ENCODE peak calls at places on chromosomes 4 and X, in eight cellular contexts. O is OCI-LY7, V is GM23338, P is HCT116, K is GM23248, F is PC-9, R is SK-N-SH, H is hepatocyte. L is an unnamed sample. For H4K20me1 and H3K9me2, the result is how much of the 10 kb centered on the place peaks cover.

GRCh38 chr4:82741188-82741587 is 57.4 kb downstream of the SCD5 start:
- DNase-seq in K (no peak), V (no peak), O (no peak), F (no peak), R (no peak), P (no peak), H (no peak), L (no peak)

GRCh38 chr4:173121044-173121685 is 47.4 kb upstream of the GALNT7 start:
- DNase-seq in H (peak), K (peak), O (peak), P (no peak), V (peak), F (peak), R (no peak), L (no peak)

GRCh38 chr4:101279377-101279871 is 67.9 kb downstream of the PPP3CA start:
- DNase-seq in O (peak), K (peak), P (no peak), H (peak), F (no peak), V (no peak), R (peak), L (no peak)

GRCh38 chr4:82905205-82905604 is 4.7 kb downstream of the THAP9 start:
- DNase-seq in R (no peak), V (no peak), F (no peak), O (no peak), P (no peak), H (no peak), K (peak), L (no peak)

GRCh38 chrX:2397229-2397628 is 103.5 kb downstream of the DHRSX start:
- DNase-seq in H (no peak), V (no peak), O (no peak), R (no peak), F (no peak), K (no peak), P (no peak), L (peak)

GRCh38 chr4:157808796-157809408 is 363.9 kb downstream of the GASK1B start:
- DNase-seq in R (no peak), V (no peak), H (no peak), F (no peak), O (no peak), K (no peak), P (no peak), L (no peak)

GRCh38 chr4:86834901-86835300 is 14.3 kb downstream of the SLC10A6 start:
- DNase-seq in K (peak), P (no peak), V (no peak), H (no peak), O (no peak), F (no peak), R (no peak), L (no peak)

GRCh38 chr4:82745173-82745842 is 53.3 kb downstream of the SCD5 start:
- DNase-seq in O (no peak), F (peak), H (no peak), P (no peak), K (peak), V (peak), R (no peak), L (no peak)

GRCh38 chr4:173934933-173935620 is 348.4 kb downstream of the FBXO8 start:
- DNase-seq in F (no peak), P (no peak), O (no peak), V (no peak), H (no peak), K (no peak), R (peak), L (no peak)

GRCh38 chr4:159248383-159249178 is 145.7 kb downstream of the RAPGEF2 start:
- DNase-seq in F (no peak), P (no peak), R (peak), V (no peak), H (peak), O (no peak), K (peak), L (no peak)

GRCh38 chr4:137609693-137610450 is 77.6 kb upstream of the PCDH18 start:
- DNase-seq in V (peak), O (no peak), P (no peak), F (no peak), R (no peak), H (peak), K (peak), L (no peak)

GRCh38 chrX:114774691-114775090 is 190.8 kb downstream of the HTR2C start:
- DNase-seq in K (no peak), R (no peak), P (no peak), F (no peak), H (peak), V (peak), O (no peak), L (no peak)

GRCh38 chr4:152106113-152106763 is 345.4 kb upstream of the GATB start:
- DNase-seq in H (peak), F (peak), P (peak), K (peak), V (peak), O (no peak), R (no peak), L (no peak)

GRCh38 chr4:97142405-97142804 is 1000.9 kb downstream of the STPG2 start:
- DNase-seq in H (no peak), V (no peak), O (no peak), K (no peak), P (no peak), F (no peak), R (peak), L (no peak)

GRCh38 chr4:181593703-181594102 is 649.5 kb upstream of the TENM3 start:
- DNase-seq in P (no peak), H (no peak), R (no peak), F (no peak), O (no peak), K (no peak), V (no peak), L (no peak)

GRCh38 chrX:154731203-154731602 is 19.7 kb downstream of the GAB3 start:
- DNase-seq in F (no peak), K (no peak), R (no peak), H (no peak), O (no peak), P (no peak), V (no peak), L (no peak)

GRCh38 chr4:815464-816146 is 10.3 kb downstream of the CPLX1 start:
- DNase-seq in R (no peak), H (peak), P (no peak), O (peak), K (no peak), F (no peak), V (no peak), L (no peak)

GRCh38 chr4:89509708-89510269 is 202.2 kb upstream of the GPRIN3 start:
- DNase-seq in V (no peak), R (no peak), O (no peak), H (no peak), F (no peak), P (no peak), K (peak), L (no peak)

GRCh38 chr4:76310683-76311082 is 4.2 kb downstream of the STBD1 start:
- DNase-seq in R (peak), K (no peak), P (no peak), V (no peak), O (no peak), H (no peak), F (no peak), L (no peak)

GRCh38 chrX:65706041-65706828 is 38.8 kb downstream of the MSN start:
- DNase-seq in O (no peak), H (no peak), K (peak), R (no peak), F (peak), V (no peak), P (no peak), L (no peak)

GRCh38 chrX:15107367-15107988 is 162.4 kb downstream of the ASB9 start:
- DNase-seq in H (no peak), P (no peak), O (no peak), R (no peak), V (peak), F (no peak), K (no peak), L (peak)

GRCh38 chrX:96540111-96540631 is 144.5 kb upstream of the DIAPH2 start:
- DNase-seq in V (no peak), K (no peak), H (no peak), P (no peak), R (no peak), O (no peak), F (no peak), L (no peak)

GRCh38 chr4:186757696-186758330 is 34.2 kb upstream of the FAT1 start:
- DNase-seq in P (no peak), F (no peak), V (no peak), O (no peak), K (peak), H (no peak), R (no peak), L (peak)

GRCh38 chr4:69546121-69546520 is 50.4 kb upstream of the UGT2B4 start:
- DNase-seq in O (no peak), P (no peak), F (no peak), R (no peak), V (no peak), K (no peak), H (peak), L (no peak)

GRCh38 chrX:101291204-101291603 is at the start of gene TAF7L:
- DNase-seq in K (peak), F (no peak), H (no peak), R (peak), P (no peak), V (peak), O (no peak), L (no peak)

GRCh38 chr4:100836929-100837328 is 319.1 kb upstream of the EMCN start:
- DNase-seq in R (no peak), V (no peak), O (no peak), P (no peak), H (no peak), F (no peak), K (no peak), L (no peak)

GRCh38 chrX:134551365-134552095 is 91.6 kb downstream of the HPRT1 start:
- DNase-seq in V (no peak), K (peak), P (no peak), R (no peak), H (no peak), O (no peak), F (no peak), L (no peak)

GRCh38 chrX:150575415-150575814 is 7.0 kb downstream of the MTM1 start:
- DNase-seq in O (no peak), F (peak), H (peak), R (no peak), K (peak), P (peak), V (no peak), L (no peak)

GRCh38 chr4:184428787-184429186 is 45.6 kb downstream of the IRF2 start:
- DNase-seq in R (no peak), K (no peak), F (no peak), H (no peak), O (no peak), V (no peak), P (no peak), L (no peak)

GRCh38 chr4:95124906-95125504 is 367.2 kb downstream of the BMPR1B start:
- DNase-seq in F (peak), H (peak), V (peak), P (peak), K (peak), O (peak), R (peak), L (no peak)

GRCh38 chr4:8294036-8294435 is 24.5 kb downstream of the HTRA3 start:
- DNase-seq in K (no peak), F (no peak), V (no peak), H (no peak), R (no peak), O (no peak), P (no peak), L (no peak)

GRCh38 chrX:44705817-44706551 is 137.8 kb upstream of the DUSP21 start:
- DNase-seq in O (no peak), H (peak), V (no peak), K (no peak), P (no peak), R (no peak), F (peak), L (peak)

GRCh38 chr4:11514780-11515432 is 86.2 kb upstream of the HS3ST1 start:
- DNase-seq in P (peak), R (no peak), V (no peak), O (no peak), K (no peak), F (no peak), H (no peak), L (no peak)

GRCh38 chr4:184755278-184755677 is 21.4 kb upstream of the CENPU start:
- DNase-seq in K (peak), H (no peak), V (no peak), F (peak), P (no peak), R (no peak), O (no peak), L (no peak)

GRCh38 chr4:3218824-3219760 is 29.9 kb upstream of the MSANTD1 start:
- DNase-seq in F (no peak), O (no peak), R (peak), V (no peak), K (no peak), P (no peak), H (no peak), L (no peak)

GRCh38 chrX:152899874-152900719 is 2.2 kb downstream of the ZNF185 start:
- DNase-seq in V (no peak), O (no peak), F (no peak), P (no peak), R (no peak), H (no peak), K (no peak), L (no peak)

GRCh38 chr4:10619220-10619619 is 65.3 kb downstream of the CLNK start:
- DNase-seq in F (no peak), H (peak), O (no peak), K (no peak), P (peak), R (no peak), V (no peak), L (no peak)

GRCh38 chrX:38458071-38458470 is 103.3 kb upstream of the TSPAN7 start:
- DNase-seq in V (peak), O (no peak), H (peak), K (no peak), P (no peak), F (no peak), R (no peak), L (no peak)

GRCh38 chrX:123731258-123731986 is 1.4 kb downstream of the THOC2 start:
- DNase-seq in K (peak), V (peak), R (peak), O (peak), H (peak), P (no peak), F (no peak), L (peak)

GRCh38 chrX:153378607-153379006 is 22.5 kb downstream of the PNMA6E start:
- DNase-seq in P (no peak), K (no peak), H (no peak), V (no peak), R (no peak), F (no peak), O (no peak), L (no peak)

DNA sequence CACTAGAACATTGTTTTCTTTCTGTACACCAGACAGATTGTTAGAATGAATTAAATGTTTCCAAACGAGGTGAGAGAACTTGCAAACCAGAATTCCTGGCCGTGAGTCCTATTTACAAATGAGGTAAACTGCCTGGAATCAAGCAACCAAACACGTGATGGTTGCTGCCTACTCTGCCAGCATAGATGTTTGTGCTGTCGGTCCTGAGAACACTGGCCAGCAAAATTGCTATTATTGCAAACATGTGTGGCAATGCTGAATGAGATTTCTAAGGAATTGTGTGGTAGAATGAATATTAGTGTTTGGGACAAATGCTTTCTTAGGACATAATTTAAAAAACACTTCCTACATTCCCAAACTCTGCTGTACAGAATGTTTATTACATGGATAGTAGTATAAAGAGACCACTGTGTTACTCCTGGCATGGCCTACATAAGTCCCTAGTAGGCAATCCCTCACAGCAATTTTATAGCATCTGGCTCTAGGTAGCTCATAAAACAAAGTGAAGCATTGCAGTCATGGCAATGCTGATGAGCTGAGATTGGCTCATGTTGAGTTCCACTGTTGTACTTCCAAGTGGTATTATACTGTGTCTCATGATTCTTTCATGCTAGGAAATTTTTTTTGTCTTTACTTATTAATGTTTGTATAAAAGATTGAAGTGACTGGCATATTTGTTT is 605.2 kb upstream of the EPHA5 start:
- DNase-seq in P (no peak), F (no peak), V (no peak), O (no peak), K (no peak), R (no peak), H (peak), L (no peak)
- H2AFZ ChIP-seq in P (no peak), F (no peak), V (peak), O (no peak), K (no peak), R (no peak), H (no peak), L (no peak)

DNA sequence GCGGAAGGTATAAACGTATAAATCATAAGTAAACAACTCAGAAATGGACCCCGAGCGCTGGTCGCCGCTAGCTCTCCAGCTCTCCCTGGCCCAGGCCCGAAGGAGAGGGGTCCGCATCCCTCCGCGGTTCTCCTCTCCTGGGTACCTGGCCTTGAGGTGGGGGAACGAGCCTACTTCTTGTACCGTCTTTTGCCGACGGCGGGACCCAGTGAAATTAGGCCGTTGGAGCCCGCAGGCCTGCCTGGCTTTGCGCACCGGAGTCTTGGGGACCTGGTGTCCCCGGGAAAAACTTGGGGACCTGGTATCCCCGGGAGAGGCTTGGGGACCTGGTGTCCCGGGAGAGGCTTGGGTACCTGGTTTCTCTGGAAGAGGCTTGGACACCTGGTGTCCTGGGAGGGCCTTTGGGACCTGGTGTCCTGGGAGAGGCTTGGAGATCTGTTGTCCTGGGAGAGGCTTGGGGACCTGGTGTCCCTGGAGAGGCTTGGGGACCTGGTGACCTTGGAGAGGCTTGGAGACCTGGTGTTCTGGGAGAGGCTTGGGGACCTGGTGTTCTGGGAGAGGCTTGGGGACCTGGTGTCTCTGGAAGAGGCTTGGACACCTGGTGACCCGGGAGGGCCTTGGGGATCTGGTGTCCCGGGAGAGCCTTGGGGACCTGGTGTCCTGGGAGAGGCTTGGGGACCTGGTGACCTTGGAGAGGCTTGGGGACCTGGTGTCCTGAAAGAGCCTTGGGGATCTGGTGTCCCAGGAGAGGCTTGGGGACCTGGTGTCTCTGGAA is 12.0 kb downstream of the SHOX start:
- DNase-seq in H (no peak), P (no peak), F (no peak), K (no peak), R (no peak), O (no peak), V (peak), L (no peak)
- H4K20me1 ChIP-seq in H (under half), P (under half), F (under half), K (under half), R (under half), O (under half), V (under half), L (under half)

GRCh38 chrX:20409991-20410390 is 143.3 kb upstream of the RPS6KA3 start:
- DNase-seq in H (no peak), V (no peak), O (no peak), K (no peak), F (no peak), P (no peak), R (no peak), L (no peak)

GRCh38 chrX:20414066-20414465 is 147.4 kb upstream of the RPS6KA3 start:
- DNase-seq in V (no peak), O (no peak), F (no peak), H (no peak), R (no peak), K (peak), P (no peak), L (no peak)

GRCh38 chrX:20414781-20415445 is 148.2 kb upstream of the RPS6KA3 start:
- DNase-seq in P (no peak), H (no peak), F (no peak), R (no peak), V (no peak), K (no peak), O (no peak), L (no peak)

GRCh38 chrX:20412871-20413486 is 146.3 kb upstream of the RPS6KA3 start:
- DNase-seq in R (no peak), V (no peak), O (peak), P (no peak), K (no peak), H (no peak), F (no peak), L (no peak)

DNA sequence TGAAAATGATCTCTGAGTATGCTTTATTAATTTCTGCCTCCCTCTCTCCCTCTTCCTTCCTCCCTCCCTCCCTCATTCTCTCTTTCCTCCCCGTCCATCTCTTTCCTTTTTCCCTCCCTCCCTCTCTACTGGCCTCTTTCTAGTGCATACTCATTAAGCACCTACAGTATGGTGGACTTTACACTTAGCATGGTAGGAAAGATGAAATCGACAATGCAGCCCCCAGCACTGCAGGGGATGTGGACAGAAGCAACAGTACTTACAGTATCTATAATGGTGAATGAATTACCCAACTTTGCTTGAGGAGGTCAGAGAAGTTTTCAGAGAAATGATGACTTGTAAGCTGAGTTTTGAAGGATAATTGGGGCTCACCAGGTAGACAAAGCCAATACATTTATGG is 143.8 kb upstream of the RPS6KA3 start:
- DNase-seq in F (no peak), V (no peak), R (no peak), P (no peak), O (no peak), K (no peak), H (no peak), L (no peak)
- H3K9me2 ChIP-seq in F (under half), V (under half), R (under half), P (under half), O (under half), K (under half), H (under half), L (under half)

GRCh38 chr4:16896871-16897270 is 1.6 kb downstream of the LDB2 start:
- DNase-seq in O (no peak), F (no peak), H (peak), K (peak), V (peak), R (no peak), P (no peak), L (no peak)
- H2AFZ ChIP-seq in O (no peak), F (no peak), H (peak), K (peak), V (no peak), R (peak), P (no peak), L (no peak)

GRCh38 chr4:139535228-139535851 is 20.7 kb downstream of the SETD7 start:
- DNase-seq in O (no peak), H (no peak), F (no peak), V (no peak), P (no peak), R (no peak), K (no peak), L (no peak)
- H4K20me1 ChIP-seq in O (under half), H (under half), F (under half), V (under half), P (under half), R (under half), K (under half), L (under half)

GRCh38 chr4:38762560-38762959 is 20.2 kb downstream of the TLR10 start:
- DNase-seq in O (peak), V (no peak), F (no peak), P (no peak), R (no peak), H (no peak), K (no peak), L (peak)

GRCh38 chr4:38765391-38765790 is 17.4 kb downstream of the TLR10 start:
- DNase-seq in H (no peak), V (no peak), F (no peak), R (no peak), K (peak), O (no peak), P (no peak), L (no peak)

GRCh38 chr4:38759790-38760122 is 23.0 kb downstream of the TLR10 start:
- DNase-seq in R (no peak), H (no peak), F (no peak), O (no peak), V (no peak), P (no peak), K (no peak), L (no peak)

GRCh38 chr4:38760915-38761314 is 21.9 kb downstream of the TLR10 start:
- DNase-seq in F (no peak), V (no peak), K (no peak), O (peak), P (no peak), R (no peak), H (no peak), L (peak)

GRCh38 chr4:38764292-38764691 is 18.5 kb downstream of the TLR10 start:
- DNase-seq in V (no peak), O (no peak), H (no peak), K (no peak), F (no peak), R (no peak), P (no peak), L (peak)
- H3K9me2 ChIP-seq in V (under half), O (under half), H (under half), K (under half), F (under half), R (under half), P (under half), L (under half)

L was measured in Karpas-422.